ENCODE peak calls at places on chromosomes 11 and 22, in four cellular contexts. One of them, this sample, is unnamed.

GRCh38 chr22:40377931-40378330 is 7.5 kb downstream of the SGSM3 start:
- DNase-seq in stimulated activated CD4-positive, alpha-beta T cell treated with anti-CD3 and anti-CD28 coated beads, Interleukin-1b, Interleukin-23, amount 100 ng/mL, for 24 hours: no peak
- DNase-seq in HTR-8/SVneo: no peak
- DNase-seq in activated CD8-positive, alpha-beta memory T cell treated with anti-CD3 and anti-CD28 coated beads, Interleukin-2, amount 50 U/mL, for 4 hours: no peak
- DNase-seq in this sample: no peak

GRCh38 chr11:110077866-110078325 is 15.3 kb upstream of the ZC3H12C start:
- DNase-seq in stimulated activated CD4-positive, alpha-beta T cell treated with anti-CD3 and anti-CD28 coated beads, Interleukin-1b, Interleukin-23, amount 100 ng/mL, for 24 hours: no peak
- DNase-seq in HTR-8/SVneo: peak; percentile 41
- DNase-seq in activated CD8-positive, alpha-beta memory T cell treated with anti-CD3 and anti-CD28 coated beads, Interleukin-2, amount 50 U/mL, for 4 hours: no peak
- DNase-seq in this sample: no peak

GRCh38 chr22:46111645-46112306 is 38.5 kb upstream of the PPARA start:
- DNase-seq in stimulated activated CD4-positive, alpha-beta T cell treated with anti-CD3 and anti-CD28 coated beads, Interleukin-1b, Interleukin-23, amount 100 ng/mL, for 24 hours: no peak
- DNase-seq in HTR-8/SVneo: no peak
- DNase-seq in activated CD8-positive, alpha-beta memory T cell treated with anti-CD3 and anti-CD28 coated beads, Interleukin-2, amount 50 U/mL, for 4 hours: no peak
- DNase-seq in this sample: peak; percentile 28

GRCh38 chr11:70128435-70128906 is 50.4 kb downstream of the ANO1 start:
- DNase-seq in stimulated activated CD4-positive, alpha-beta T cell treated with anti-CD3 and anti-CD28 coated beads, Interleukin-1b, Interleukin-23, amount 100 ng/mL, for 24 hours: no peak
- DNase-seq in HTR-8/SVneo: peak; percentile 47
- DNase-seq in activated CD8-positive, alpha-beta memory T cell treated with anti-CD3 and anti-CD28 coated beads, Interleukin-2, amount 50 U/mL, for 4 hours: no peak
- DNase-seq in this sample: no peak

GRCh38 chr11:33606762-33607161 is 93.9 kb downstream of the C11orf91 start:
- DNase-seq in stimulated activated CD4-positive, alpha-beta T cell treated with anti-CD3 and anti-CD28 coated beads, Interleukin-1b, Interleukin-23, amount 100 ng/mL, for 24 hours: no peak
- DNase-seq in HTR-8/SVneo: no peak
- DNase-seq in activated CD8-positive, alpha-beta memory T cell treated with anti-CD3 and anti-CD28 coated beads, Interleukin-2, amount 50 U/mL, for 4 hours: no peak
- DNase-seq in this sample: no peak

GRCh38 chr22:20024225-20025087 is 3.5 kb downstream of the TANGO2 start:
- DNase-seq in stimulated activated CD4-positive, alpha-beta T cell treated with anti-CD3 and anti-CD28 coated beads, Interleukin-1b, Interleukin-23, amount 100 ng/mL, for 24 hours: no peak
- DNase-seq in HTR-8/SVneo: no peak
- DNase-seq in activated CD8-positive, alpha-beta memory T cell treated with anti-CD3 and anti-CD28 coated beads, Interleukin-2, amount 50 U/mL, for 4 hours: no peak
- DNase-seq in this sample: no peak

GRCh38 chr11:35163707-35164496 is 24.9 kb downstream of the CD44 start:
- DNase-seq in stimulated activated CD4-positive, alpha-beta T cell treated with anti-CD3 and anti-CD28 coated beads, Interleukin-1b, Interleukin-23, amount 100 ng/mL, for 24 hours: no peak
- DNase-seq in HTR-8/SVneo: no peak
- DNase-seq in activated CD8-positive, alpha-beta memory T cell treated with anti-CD3 and anti-CD28 coated beads, Interleukin-2, amount 50 U/mL, for 4 hours: no peak
- DNase-seq in this sample: no peak

GRCh38 chr11:105443623-105444022 is 166.2 kb upstream of the GRIA4 start:
- DNase-seq in stimulated activated CD4-positive, alpha-beta T cell treated with anti-CD3 and anti-CD28 coated beads, Interleukin-1b, Interleukin-23, amount 100 ng/mL, for 24 hours: no peak
- DNase-seq in HTR-8/SVneo: no peak
- DNase-seq in activated CD8-positive, alpha-beta memory T cell treated with anti-CD3 and anti-CD28 coated beads, Interleukin-2, amount 50 U/mL, for 4 hours: no peak
- DNase-seq in this sample: no peak

GRCh38 chr11:106644824-106645223 is 373.5 kb downstream of the GUCY1A2 start:
- DNase-seq in stimulated activated CD4-positive, alpha-beta T cell treated with anti-CD3 and anti-CD28 coated beads, Interleukin-1b, Interleukin-23, amount 100 ng/mL, for 24 hours: no peak
- DNase-seq in HTR-8/SVneo: no peak
- DNase-seq in activated CD8-positive, alpha-beta memory T cell treated with anti-CD3 and anti-CD28 coated beads, Interleukin-2, amount 50 U/mL, for 4 hours: no peak
- DNase-seq in this sample: no peak

GRCh38 chr22:50250555-50251471 is at the start of gene HDAC10:
- DNase-seq in stimulated activated CD4-positive, alpha-beta T cell treated with anti-CD3 and anti-CD28 coated beads, Interleukin-1b, Interleukin-23, amount 100 ng/mL, for 24 hours: no peak
- DNase-seq in HTR-8/SVneo: no peak
- DNase-seq in activated CD8-positive, alpha-beta memory T cell treated with anti-CD3 and anti-CD28 coated beads, Interleukin-2, amount 50 U/mL, for 4 hours: peak; percentile 77
- DNase-seq in this sample: peak; percentile 95

GRCh38 chr11:5090668-5091067 is 21.3 kb downstream of the OR52E1 start:
- DNase-seq in stimulated activated CD4-positive, alpha-beta T cell treated with anti-CD3 and anti-CD28 coated beads, Interleukin-1b, Interleukin-23, amount 100 ng/mL, for 24 hours: no peak
- DNase-seq in HTR-8/SVneo: no peak
- DNase-seq in activated CD8-positive, alpha-beta memory T cell treated with anti-CD3 and anti-CD28 coated beads, Interleukin-2, amount 50 U/mL, for 4 hours: no peak
- DNase-seq in this sample: no peak

GRCh38 chr11:76510060-76511047 is 65.5 kb downstream of the EMSY start:
- DNase-seq in stimulated activated CD4-positive, alpha-beta T cell treated with anti-CD3 and anti-CD28 coated beads, Interleukin-1b, Interleukin-23, amount 100 ng/mL, for 24 hours: no peak
- DNase-seq in HTR-8/SVneo: no peak
- DNase-seq in activated CD8-positive, alpha-beta memory T cell treated with anti-CD3 and anti-CD28 coated beads, Interleukin-2, amount 50 U/mL, for 4 hours: no peak
- DNase-seq in this sample: peak; percentile 57

GRCh38 chr22:29702025-29702930 is 17.5 kb upstream of the CABP7 start:
- DNase-seq in stimulated activated CD4-positive, alpha-beta T cell treated with anti-CD3 and anti-CD28 coated beads, Interleukin-1b, Interleukin-23, amount 100 ng/mL, for 24 hours: no peak
- DNase-seq in HTR-8/SVneo: no peak
- DNase-seq in activated CD8-positive, alpha-beta memory T cell treated with anti-CD3 and anti-CD28 coated beads, Interleukin-2, amount 50 U/mL, for 4 hours: no peak
- DNase-seq in this sample: peak; percentile 58

GRCh38 chr22:20424553-20424936 is 13.1 kb downstream of the SCARF2 start:
- DNase-seq in stimulated activated CD4-positive, alpha-beta T cell treated with anti-CD3 and anti-CD28 coated beads, Interleukin-1b, Interleukin-23, amount 100 ng/mL, for 24 hours: no peak
- DNase-seq in HTR-8/SVneo: no peak
- DNase-seq in activated CD8-positive, alpha-beta memory T cell treated with anti-CD3 and anti-CD28 coated beads, Interleukin-2, amount 50 U/mL, for 4 hours: no peak
- DNase-seq in this sample: no peak

GRCh38 chr11:44285756-44286155 is 24.2 kb downstream of the ALX4 start:
- DNase-seq in stimulated activated CD4-positive, alpha-beta T cell treated with anti-CD3 and anti-CD28 coated beads, Interleukin-1b, Interleukin-23, amount 100 ng/mL, for 24 hours: no peak
- DNase-seq in HTR-8/SVneo: no peak
- DNase-seq in activated CD8-positive, alpha-beta memory T cell treated with anti-CD3 and anti-CD28 coated beads, Interleukin-2, amount 50 U/mL, for 4 hours: no peak
- DNase-seq in this sample: no peak

GRCh38 chr11:75562836-75563484 is 907 bp downstream of the SERPINH1 start:
- DNase-seq in stimulated activated CD4-positive, alpha-beta T cell treated with anti-CD3 and anti-CD28 coated beads, Interleukin-1b, Interleukin-23, amount 100 ng/mL, for 24 hours: no peak
- DNase-seq in HTR-8/SVneo: peak; percentile 62
- DNase-seq in activated CD8-positive, alpha-beta memory T cell treated with anti-CD3 and anti-CD28 coated beads, Interleukin-2, amount 50 U/mL, for 4 hours: no peak
- DNase-seq in this sample: peak; percentile 95

This sample was measured in neural progenitor cell.